ENCODE peak calls at places on chromosomes 1 and 21, in five cellular contexts. One of them, this sample, is unnamed. For H3K36me3 and H3K4me1, the result is how much of the 10 kb centered on the place peaks cover.

GRCh38 chr1:30718091-30718635 is 5.2 kb downstream of the MATN1 start:
- DNase-seq in IMR-90: peak
- DNase-seq in endodermal cell: peak
- DNase-seq in right atrium auricular region: peak
- DNase-seq in psoas muscle: peak
- DNase-seq in this sample: peak

GRCh38 chr1:246160905-246161304 is 346.2 kb downstream of the SMYD3 start:
- DNase-seq in IMR-90: no peak
- DNase-seq in psoas muscle: no peak
- DNase-seq in right atrium auricular region: no peak
- DNase-seq in endodermal cell: no peak
- DNase-seq in this sample: no peak

GRCh38 chr1:119372493-119373086 is 4.0 kb downstream of the HAO2 start:
- DNase-seq in endodermal cell: peak
- DNase-seq in right atrium auricular region: no peak
- DNase-seq in IMR-90: no peak
- DNase-seq in psoas muscle: no peak
- DNase-seq in this sample: no peak

GRCh38 chr1:62093261-62093660 is 101.4 kb upstream of the L1TD1 start:
- DNase-seq in endodermal cell: no peak
- DNase-seq in right atrium auricular region: no peak
- DNase-seq in IMR-90: no peak
- DNase-seq in psoas muscle: no peak
- DNase-seq in this sample: no peak

GRCh38 chr1:29398431-29398830 is 162.1 kb downstream of the PTPRU start:
- DNase-seq in endodermal cell: no peak
- DNase-seq in right atrium auricular region: peak
- DNase-seq in psoas muscle: no peak
- DNase-seq in IMR-90: no peak
- DNase-seq in this sample: no peak

GRCh38 chr1:24481098-24481497 is 21.5 kb upstream of the RCAN3 start:
- DNase-seq in psoas muscle: no peak
- DNase-seq in endodermal cell: no peak
- DNase-seq in right atrium auricular region: no peak
- DNase-seq in IMR-90: no peak
- DNase-seq in this sample: no peak

GRCh38 chr1:16920951-16921350 is 780 bp upstream of the CROCC start:
- DNase-seq in right atrium auricular region: no peak
- DNase-seq in endodermal cell: no peak
- DNase-seq in psoas muscle: peak
- DNase-seq in IMR-90: no peak
- DNase-seq in this sample: no peak

GRCh38 chr1:202656951-202657646 is 53.2 kb downstream of the SYT2 start:
- DNase-seq in right atrium auricular region: no peak
- DNase-seq in psoas muscle: no peak
- DNase-seq in IMR-90: peak
- DNase-seq in endodermal cell: peak
- DNase-seq in this sample: no peak

GRCh38 chr1:47338249-47339077 is 4.9 kb downstream of the CMPK1 start:
- DNase-seq in psoas muscle: no peak
- DNase-seq in endodermal cell: no peak
- DNase-seq in IMR-90: no peak
- DNase-seq in right atrium auricular region: no peak
- DNase-seq in this sample: no peak

GRCh38 chr1:39398278-39399010 is 93.0 kb upstream of the BMP8A start:
- DNase-seq in right atrium auricular region: peak
- DNase-seq in IMR-90: peak
- DNase-seq in psoas muscle: peak
- DNase-seq in endodermal cell: peak
- DNase-seq in this sample: peak

GRCh38 chr1:57269621-57270235 is 154.1 kb downstream of the DAB1 start:
- DNase-seq in right atrium auricular region: no peak
- DNase-seq in IMR-90: no peak
- DNase-seq in psoas muscle: no peak
- DNase-seq in endodermal cell: no peak
- DNase-seq in this sample: no peak

GRCh38 chr1:91520940-91521507 is 20.4 kb downstream of the CDC7 start:
- DNase-seq in endodermal cell: no peak
- DNase-seq in psoas muscle: no peak
- DNase-seq in right atrium auricular region: no peak
- DNase-seq in IMR-90: no peak
- DNase-seq in this sample: no peak

GRCh38 chr21:42666918-42667317 is 13.5 kb downstream of the PDE9A start:
- DNase-seq in endodermal cell: no peak
- DNase-seq in psoas muscle: no peak
- DNase-seq in IMR-90: no peak
- DNase-seq in right atrium auricular region: no peak
- DNase-seq in this sample: no peak

GRCh38 chr1:27342778-27343638 is 1.2 kb downstream of the SYTL1 start:
- DNase-seq in right atrium auricular region: no peak
- DNase-seq in IMR-90: no peak
- DNase-seq in psoas muscle: no peak
- DNase-seq in endodermal cell: peak
- DNase-seq in this sample: peak

GRCh38 chr1:38123356-38123755 is 76.8 kb upstream of the POU3F1 start:
- DNase-seq in psoas muscle: no peak
- DNase-seq in endodermal cell: peak
- DNase-seq in right atrium auricular region: no peak
- DNase-seq in IMR-90: no peak
- DNase-seq in this sample: no peak

GRCh38 chr1:179798864-179799516 is 55.9 kb downstream of the FAM163A start:
- DNase-seq in right atrium auricular region: no peak
- DNase-seq in IMR-90: no peak
- DNase-seq in endodermal cell: no peak
- DNase-seq in psoas muscle: no peak
- DNase-seq in this sample: no peak

GRCh38 chr1:180920702-180921101 is 8.0 kb downstream of the KIAA1614 start:
- DNase-seq in endodermal cell: no peak
- DNase-seq in IMR-90: no peak
- DNase-seq in psoas muscle: no peak
- DNase-seq in right atrium auricular region: no peak
- DNase-seq in this sample: no peak

GRCh38 chr1:198622532-198623218 is 16.2 kb upstream of the PTPRC start:
- DNase-seq in psoas muscle: no peak
- DNase-seq in endodermal cell: no peak
- DNase-seq in right atrium auricular region: no peak
- DNase-seq in IMR-90: no peak
- DNase-seq in this sample: no peak

GRCh38 chr21:32800056-32800455 is 28.5 kb upstream of the PAXBP1 start:
- DNase-seq in IMR-90: peak
- DNase-seq in right atrium auricular region: no peak
- DNase-seq in psoas muscle: no peak
- DNase-seq in endodermal cell: no peak
- DNase-seq in this sample: no peak

GRCh38 chr1:119266858-119267257 is 101.7 kb upstream of the HAO2 start:
- DNase-seq in right atrium auricular region: no peak
- DNase-seq in psoas muscle: no peak
- DNase-seq in endodermal cell: no peak
- DNase-seq in IMR-90: no peak
- DNase-seq in this sample: no peak

GRCh38 chr21:44405091-44405947 is 50.0 kb upstream of the LRRC3 start:
- DNase-seq in endodermal cell: no peak
- DNase-seq in psoas muscle: no peak
- DNase-seq in IMR-90: no peak
- DNase-seq in right atrium auricular region: peak
- DNase-seq in this sample: no peak

GRCh38 chr1:65247419-65248359 is 61.7 kb upstream of the DNAJC6 start:
- DNase-seq in psoas muscle: no peak
- DNase-seq in right atrium auricular region: no peak
- DNase-seq in IMR-90: peak
- DNase-seq in endodermal cell: no peak
- DNase-seq in this sample: no peak

GRCh38 chr1:177978530-177978929 is 8.7 kb upstream of the SEC16B start:
- DNase-seq in endodermal cell: no peak
- DNase-seq in IMR-90: no peak
- DNase-seq in right atrium auricular region: no peak
- DNase-seq in psoas muscle: no peak
- DNase-seq in this sample: no peak

GRCh38 chr1:152001631-152002584 is 8.2 kb upstream of the S100A10 start:
- DNase-seq in right atrium auricular region: peak
- DNase-seq in psoas muscle: peak
- DNase-seq in IMR-90: peak
- DNase-seq in endodermal cell: peak
- DNase-seq in this sample: peak

GRCh38 chr21:36835383-36835795 is 131.1 kb downstream of the HLCS start:
- DNase-seq in IMR-90: no peak
- DNase-seq in endodermal cell: peak
- DNase-seq in psoas muscle: peak
- DNase-seq in right atrium auricular region: no peak
- DNase-seq in this sample: no peak

GRCh38 chr1:230054092-230054749 is 12.8 kb upstream of the GALNT2 start:
- DNase-seq in IMR-90: no peak
- DNase-seq in right atrium auricular region: no peak
- DNase-seq in endodermal cell: no peak
- DNase-seq in psoas muscle: no peak
- DNase-seq in this sample: no peak

GRCh38 chr1:77412794-77413530 is 131.1 kb downstream of the AK5 start:
- DNase-seq in right atrium auricular region: no peak
- DNase-seq in psoas muscle: no peak
- DNase-seq in endodermal cell: peak
- DNase-seq in IMR-90: no peak
- DNase-seq in this sample: no peak

GRCh38 chr1:77413541-77414335 is 131.9 kb downstream of the AK5 start:
- DNase-seq in right atrium auricular region: no peak
- DNase-seq in IMR-90: no peak
- DNase-seq in psoas muscle: no peak
- DNase-seq in endodermal cell: no peak
- DNase-seq in this sample: no peak

GRCh38 chr1:77412069-77412793 is 130.4 kb downstream of the AK5 start:
- DNase-seq in psoas muscle: no peak
- DNase-seq in right atrium auricular region: no peak
- DNase-seq in endodermal cell: no peak
- DNase-seq in IMR-90: peak
- DNase-seq in this sample: no peak

GRCh38 chr1:77416692-77417450 is 135.1 kb downstream of the AK5 start:
- DNase-seq in psoas muscle: no peak
- DNase-seq in right atrium auricular region: no peak
- DNase-seq in IMR-90: peak
- DNase-seq in endodermal cell: no peak
- DNase-seq in this sample: no peak

DNA sequence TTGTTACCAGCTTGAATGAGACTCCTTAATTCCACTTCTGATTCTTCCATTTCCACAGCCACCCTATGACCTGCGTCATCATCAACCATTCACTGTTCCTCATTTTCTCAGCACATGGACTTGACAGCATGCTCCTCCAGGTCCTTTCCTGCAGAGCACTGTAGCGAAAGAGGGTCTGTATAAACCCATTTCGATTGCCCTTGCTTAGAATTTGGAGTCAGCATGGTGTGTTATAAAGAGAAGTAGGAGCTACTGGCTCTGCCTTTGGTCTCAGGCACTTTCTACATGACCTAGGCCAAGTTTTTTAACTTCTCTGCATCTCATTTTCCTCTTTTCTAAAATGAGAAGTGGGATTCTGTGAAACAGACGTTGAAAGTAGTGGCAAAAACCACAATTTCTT is 133.8 kb downstream of the AK5 start:
- DNase-seq in right atrium auricular region: no peak
- DNase-seq in psoas muscle: no peak
- DNase-seq in endodermal cell: no peak
- DNase-seq in IMR-90: no peak
- DNase-seq in this sample: no peak
- H3K36me3 ChIP-seq in right atrium auricular region: under half
- H3K36me3 ChIP-seq in psoas muscle: under half
- H3K36me3 ChIP-seq in endodermal cell: under half
- H3K36me3 ChIP-seq in IMR-90: under half
- H3K36me3 ChIP-seq in this sample: under half

GRCh38 chr1:215402147-215402546 is 165.0 kb upstream of the KCTD3 start:
- DNase-seq in IMR-90: no peak
- DNase-seq in endodermal cell: no peak
- DNase-seq in psoas muscle: no peak
- DNase-seq in right atrium auricular region: no peak
- DNase-seq in this sample: no peak
- H3K4me1 ChIP-seq in IMR-90: under half
- H3K4me1 ChIP-seq in endodermal cell: under half
- H3K4me1 ChIP-seq in psoas muscle: under half
- H3K4me1 ChIP-seq in right atrium auricular region: under half
- H3K4me1 ChIP-seq in this sample: under half

DNA sequence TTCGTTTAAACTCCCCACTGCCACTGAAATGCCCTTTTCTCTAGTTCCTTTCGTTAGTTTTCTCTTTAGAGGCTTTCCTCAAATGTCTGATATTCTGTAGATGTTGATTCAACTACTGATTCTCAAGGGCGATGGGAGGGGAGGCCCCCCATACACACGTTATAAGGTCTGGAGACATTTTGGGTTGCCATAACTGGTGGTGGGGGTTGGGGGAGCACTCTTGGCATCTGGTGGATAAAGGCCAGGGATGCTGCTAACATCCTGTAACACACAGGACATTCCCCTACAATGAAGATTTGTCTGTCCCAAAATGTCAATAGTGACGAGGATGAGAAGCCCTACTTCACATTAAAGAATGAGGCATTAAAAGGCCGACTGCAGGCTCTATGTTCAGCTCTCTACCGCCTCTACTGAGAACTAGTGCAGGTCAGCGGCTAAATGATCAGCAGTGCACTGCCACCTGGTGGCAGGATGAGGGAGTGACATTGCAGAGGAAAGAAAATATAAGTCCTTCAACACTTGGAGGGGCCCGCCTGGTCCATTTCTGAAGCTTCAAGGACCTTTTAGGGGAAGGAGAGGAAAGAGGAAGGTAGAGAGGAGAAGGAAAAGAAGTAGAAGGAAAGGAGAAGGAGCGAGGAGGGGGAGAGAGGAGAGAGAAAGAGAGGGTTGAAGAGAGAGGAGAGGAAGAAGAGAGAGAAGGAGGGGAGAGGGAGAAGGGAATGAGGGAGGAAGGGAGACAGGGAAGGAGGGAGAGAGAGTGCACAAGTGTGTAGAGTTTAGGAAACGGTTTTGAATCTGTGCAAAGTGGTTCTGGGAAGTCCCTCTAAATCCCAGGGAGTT is 29.4 kb downstream of the ALG14 start:
- DNase-seq in right atrium auricular region: peak
- DNase-seq in psoas muscle: peak
- DNase-seq in endodermal cell: peak
- DNase-seq in IMR-90: peak
- DNase-seq in this sample: peak
- TF ChIP-seq CTCF in right atrium auricular region: peak
- TF ChIP-seq CTCF in psoas muscle: peak
- TF ChIP-seq CTCF in endodermal cell: peak
- TF ChIP-seq CTCF in IMR-90: peak
- TF ChIP-seq CTCF in this sample: peak

DNA sequence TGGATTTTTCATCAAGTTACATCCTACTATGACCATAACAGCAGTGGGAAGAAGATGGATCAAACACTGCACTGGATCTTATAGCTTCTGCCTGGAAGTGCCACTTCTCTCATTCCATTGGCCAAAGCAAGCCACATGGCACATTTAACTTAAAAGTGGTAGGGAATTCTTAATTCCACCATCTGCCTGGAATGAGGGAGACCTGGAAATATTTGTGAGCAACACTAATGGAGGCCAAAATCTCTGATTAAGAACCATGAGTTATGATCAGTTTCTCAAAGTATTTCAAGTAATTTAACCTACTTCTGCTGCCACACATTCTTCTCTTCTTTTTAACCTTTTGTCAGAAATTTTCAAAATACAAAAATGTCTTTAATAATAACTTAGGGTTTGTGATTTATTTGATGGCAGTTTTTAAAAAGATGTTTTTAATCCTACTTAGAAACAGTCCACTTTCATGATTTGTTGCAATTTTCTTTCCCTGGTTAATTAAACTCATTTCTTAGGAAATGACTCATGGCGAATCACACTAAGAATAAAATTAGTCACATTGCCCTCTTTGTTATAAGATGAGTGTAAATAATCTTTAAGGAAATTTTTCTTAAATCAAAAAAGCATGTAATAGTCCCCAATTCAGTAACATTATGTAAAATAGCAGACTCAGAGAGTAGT is 154.1 kb upstream of the C1orf87 start:
- DNase-seq in right atrium auricular region: no peak
- DNase-seq in IMR-90: peak
- DNase-seq in psoas muscle: no peak
- DNase-seq in endodermal cell: no peak
- DNase-seq in this sample: no peak
- H3K36me3 ChIP-seq in right atrium auricular region: under half
- H3K36me3 ChIP-seq in IMR-90: under half
- H3K36me3 ChIP-seq in psoas muscle: under half
- H3K36me3 ChIP-seq in endodermal cell: under half
- H3K36me3 ChIP-seq in this sample: under half

This sample was measured in pancreas.